ENCODE peak calls at places on chromosomes 5 and 9, in nine cellular contexts. B, T, G, Q, K, M, I, J and S are unnamed samples.

GRCh38 chr5:135214897-135215616 is 181.0 kb upstream of the PITX1 start:
- DNase-seq in B (peak), T (no peak), G (no peak), Q (peak), K (peak), M (no peak), I (no peak), J (no peak), S (no peak)

GRCh38 chr5:53569486-53569885 is 9.0 kb downstream of the NDUFS4 start:
- DNase-seq in B (no peak), T (no peak), G (no peak), Q (no peak), K (no peak), M (no peak), I (no peak), J (peak), S (no peak)

GRCh38 chr5:95915999-95916686 is 45.5 kb downstream of the ELL2 start:
- DNase-seq in B (no peak), T (no peak), G (no peak), Q (no peak), K (no peak), M (no peak), I (no peak), J (no peak), S (no peak)

GRCh38 chr5:20554001-20554400 is 566.0 kb upstream of the CDH18 start:
- DNase-seq in B (no peak), T (peak), G (no peak), Q (no peak), K (peak), M (no peak), I (no peak), J (no peak), S (no peak)

GRCh38 chr5:78806544-78806943 is 158.0 kb upstream of the LHFPL2 start:
- DNase-seq in B (no peak), T (peak), G (no peak), Q (no peak), K (peak), M (no peak), I (no peak), J (peak), S (no peak)

GRCh38 chr5:16921246-16921645 is 14.8 kb downstream of the MYO10 start:
- DNase-seq in B (no peak), T (no peak), G (no peak), Q (no peak), K (no peak), M (no peak), I (no peak), J (no peak), S (no peak)

GRCh38 chr9:136201174-136201573 is 3.8 kb downstream of the LHX3 start:
- DNase-seq in B (no peak), T (no peak), G (no peak), Q (no peak), K (no peak), M (no peak), I (no peak), J (no peak), S (no peak)

GRCh38 chr9:93057024-93057702 is 1.3 kb upstream of the SUSD3 start:
- DNase-seq in B (no peak), T (no peak), G (no peak), Q (no peak), K (no peak), M (no peak), I (no peak), J (no peak), S (no peak)

GRCh38 chr5:125277494-125278154 is 531.2 kb upstream of the ZNF608 start:
- DNase-seq in B (no peak), T (peak), G (no peak), Q (no peak), K (peak), M (no peak), I (no peak), J (peak), S (no peak)

GRCh38 chr5:44236040-44236439 is 153.2 kb downstream of the FGF10 start:
- DNase-seq in B (no peak), T (no peak), G (no peak), Q (no peak), K (no peak), M (no peak), I (no peak), J (no peak), S (no peak)

GRCh38 chr5:157370967-157371366 is 89.0 kb upstream of the NIPAL4 start:
- DNase-seq in B (no peak), T (no peak), G (no peak), Q (no peak), K (no peak), M (no peak), I (no peak), J (no peak), S (no peak)

GRCh38 chr5:82347213-82347947 is 69.2 kb upstream of the RPS23 start:
- DNase-seq in B (no peak), T (no peak), G (peak), Q (peak), K (peak), M (no peak), I (no peak), J (no peak), S (peak)

GRCh38 chr5:109062669-109063068 is 315.0 kb downstream of the FER start:
- DNase-seq in B (no peak), T (no peak), G (no peak), Q (no peak), K (peak), M (no peak), I (no peak), J (no peak), S (no peak)

GRCh38 chr9:121499427-121500164 is at the start of gene GGTA1:
- DNase-seq in B (peak), T (peak), G (no peak), Q (peak), K (peak), M (no peak), I (no peak), J (peak), S (no peak)

GRCh38 chr5:32443145-32443540 is 1.4 kb downstream of the ZFR start:
- DNase-seq in B (no peak), T (peak), G (no peak), Q (no peak), K (peak), M (peak), I (peak), J (peak), S (peak)

GRCh38 chr9:106964329-106964728 is 101.4 kb downstream of the ZNF462 start:
- DNase-seq in B (no peak), T (no peak), G (no peak), Q (no peak), K (no peak), M (no peak), I (no peak), J (no peak), S (no peak)

GRCh38 chr9:121738969-121739368 is 87.5 kb downstream of the DAB2IP start:
- DNase-seq in B (no peak), T (no peak), G (no peak), Q (no peak), K (peak), M (no peak), I (no peak), J (no peak), S (no peak)

GRCh38 chr5:41057231-41057630 is 13.9 kb downstream of the MROH2B start:
- DNase-seq in B (no peak), T (no peak), G (no peak), Q (no peak), K (no peak), M (no peak), I (no peak), J (no peak), S (no peak)

GRCh38 chr5:58462623-58463230 is 2.8 kb upstream of the PLK2 start:
- DNase-seq in B (peak), T (peak), G (no peak), Q (peak), K (peak), M (no peak), I (peak), J (peak), S (no peak)

GRCh38 chr5:150989695-150990094 is 30.7 kb upstream of the GPX3 start:
- DNase-seq in B (no peak), T (no peak), G (no peak), Q (no peak), K (no peak), M (no peak), I (no peak), J (no peak), S (no peak)

GRCh38 chr5:149639718-149640117 is 58.4 kb downstream of the ARHGEF37 start:
- DNase-seq in B (no peak), T (no peak), G (no peak), Q (no peak), K (no peak), M (no peak), I (no peak), J (no peak), S (no peak)

GRCh38 chr9:37350486-37351190 is 71.9 kb upstream of the GRHPR start:
- DNase-seq in B (no peak), T (peak), G (no peak), Q (no peak), K (peak), M (no peak), I (no peak), J (peak), S (no peak)

GRCh38 chr9:114250235-114250568 is 72.7 kb upstream of the ORM1 start:
- DNase-seq in B (no peak), T (no peak), G (peak), Q (peak), K (peak), M (no peak), I (no peak), J (no peak), S (peak)

GRCh38 chr5:88883059-88883565 is at the start of gene MEF2C:
- DNase-seq in B (peak), T (peak), G (peak), Q (peak), K (peak), M (no peak), I (no peak), J (peak), S (peak)

GRCh38 chr9:15509931-15510788 is 610 bp downstream of the PSIP1 start:
- DNase-seq in B (peak), T (no peak), G (peak), Q (no peak), K (no peak), M (peak), I (peak), J (no peak), S (peak)

GRCh38 chr9:38689678-38690077 is 30.3 kb downstream of the FAM240B start:
- DNase-seq in B (peak), T (no peak), G (no peak), Q (no peak), K (peak), M (no peak), I (no peak), J (no peak), S (peak)

GRCh38 chr9:133359420-133360175 is 3.2 kb downstream of the SURF2 start:
- DNase-seq in B (no peak), T (no peak), G (no peak), Q (no peak), K (no peak), M (no peak), I (no peak), J (no peak), S (no peak)

GRCh38 chr5:19920761-19921160 is 67.2 kb downstream of the CDH18 start:
- DNase-seq in B (no peak), T (peak), G (no peak), Q (no peak), K (peak), M (no peak), I (no peak), J (peak), S (no peak)

GRCh38 chr9:120109242-120109641 is 470.7 kb downstream of the CDK5RAP2 start:
- DNase-seq in B (peak), T (peak), G (no peak), Q (no peak), K (no peak), M (no peak), I (no peak), J (no peak), S (no peak)

GRCh38 chr9:18189876-18190670 is 283.9 kb upstream of the ADAMTSL1 start:
- DNase-seq in B (peak), T (no peak), G (no peak), Q (no peak), K (no peak), M (no peak), I (no peak), J (peak), S (no peak)

GRCh38 chr9:108033976-108034964 is 544.7 kb upstream of the KLF4 start:
- DNase-seq in B (no peak), T (peak), G (no peak), Q (no peak), K (peak), M (no peak), I (no peak), J (no peak), S (no peak)

GRCh38 chr5:56941981-56942380 is 9.9 kb downstream of the MIER3 start:
- DNase-seq in B (no peak), T (no peak), G (no peak), Q (no peak), K (peak), M (no peak), I (no peak), J (no peak), S (no peak)

GRCh38 chr9:76704601-76705204 is 59.5 kb upstream of the PCA3 start:
- DNase-seq in B (peak), T (peak), G (no peak), Q (no peak), K (peak), M (no peak), I (peak), J (peak), S (peak)

GRCh38 chr9:35110327-35110758 is 5.3 kb downstream of the ATOSB start:
- DNase-seq in B (no peak), T (peak), G (peak), Q (no peak), K (peak), M (no peak), I (no peak), J (peak), S (peak)

GRCh38 chr5:78677777-78678668 is 29.5 kb upstream of the LHFPL2 start:
- DNase-seq in B (no peak), T (peak), G (no peak), Q (peak), K (peak), M (no peak), I (no peak), J (peak), S (no peak)

GRCh38 chr9:125748511-125749099 is 1.4 kb downstream of the PBX3 start:
- DNase-seq in B (peak), T (peak), G (no peak), Q (no peak), K (peak), M (no peak), I (no peak), J (peak), S (peak)

GRCh38 chr5:128328479-128328878 is 209.6 kb downstream of the FBN2 start:
- DNase-seq in B (no peak), T (no peak), G (no peak), Q (no peak), K (peak), M (no peak), I (no peak), J (no peak), S (no peak)

GRCh38 chr9:104911029-104911607 is 16.8 kb downstream of the ABCA1 start:
- DNase-seq in B (no peak), T (no peak), G (no peak), Q (no peak), K (peak), M (no peak), I (no peak), J (peak), S (no peak)

GRCh38 chr5:7828269-7828668 is 22.7 kb downstream of the CFAP90 start:
- DNase-seq in B (no peak), T (no peak), G (no peak), Q (no peak), K (no peak), M (no peak), I (no peak), J (no peak), S (no peak)